ENCODE peak calls at places on chromosomes 12 and 14, in eight cellular contexts. B, U, C, I, G, F, E and S are unnamed samples.

GRCh38 chr14:40053396-40053795 is 621.2 kb upstream of the FBXO33 start:
- DNase-seq in B (no peak), U (no peak), C (no peak), I (no peak), G (no peak), F (no peak), E (no peak), S (no peak)

GRCh38 chr12:98439471-98440164 is 75.8 kb upstream of the TMPO start:
- DNase-seq in B (no peak), U (peak), C (no peak), I (no peak), G (no peak), F (no peak), E (peak), S (no peak)

GRCh38 chr14:69715725-69716482 is 51.0 kb upstream of the SRSF5 start:
- DNase-seq in B (peak), U (peak), C (no peak), I (peak), G (peak), F (peak), E (peak), S (peak)

GRCh38 chr12:6267007-6267721 is 43.3 kb upstream of the PLEKHG6 start:
- DNase-seq in B (no peak), U (peak), C (peak), I (peak), G (peak), F (no peak), E (peak), S (no peak)

GRCh38 chr14:103561381-103562134 is 899 bp downstream of the BAG5 start:
- DNase-seq in B (peak), U (peak), C (peak), I (peak), G (peak), F (no peak), E (peak), S (no peak)

GRCh38 chr14:65423986-65424385 is 11.5 kb downstream of the FUT8 start:
- DNase-seq in B (no peak), U (no peak), C (no peak), I (no peak), G (no peak), F (no peak), E (no peak), S (no peak)

GRCh38 chr14:23093993-23094665 is 807 bp downstream of the ACIN1 start:
- DNase-seq in B (no peak), U (no peak), C (no peak), I (no peak), G (peak), F (no peak), E (no peak), S (no peak)

GRCh38 chr12:108577458-108577857 is 15.1 kb downstream of the ISCU start:
- DNase-seq in B (no peak), U (no peak), C (no peak), I (no peak), G (no peak), F (no peak), E (no peak), S (no peak)

GRCh38 chr12:998020-998874 is 7.2 kb downstream of the ERC1 start:
- DNase-seq in B (no peak), U (peak), C (peak), I (no peak), G (no peak), F (no peak), E (no peak), S (no peak)

GRCh38 chr14:36066636-36067035 is 109.9 kb downstream of the PTCSC3 start:
- DNase-seq in B (no peak), U (no peak), C (no peak), I (no peak), G (peak), F (no peak), E (no peak), S (no peak)

GRCh38 chr12:53123578-53124351 is 20.5 kb downstream of the SOAT2 start:
- DNase-seq in B (no peak), U (peak), C (peak), I (no peak), G (peak), F (no peak), E (peak), S (no peak)

GRCh38 chr14:105527381-105528196 is 1.2 kb downstream of the TMEM121 start:
- DNase-seq in B (no peak), U (no peak), C (no peak), I (no peak), G (no peak), F (no peak), E (no peak), S (no peak)

GRCh38 chr14:36975834-36976233 is 196.6 kb downstream of the SLC25A21 start:
- DNase-seq in B (no peak), U (peak), C (no peak), I (peak), G (peak), F (no peak), E (no peak), S (no peak)

GRCh38 chr14:20608383-20609095 is 17.4 kb upstream of the RNASE12 start:
- DNase-seq in B (no peak), U (no peak), C (no peak), I (no peak), G (no peak), F (no peak), E (no peak), S (no peak)

GRCh38 chr14:98945611-98946570 is 326.1 kb downstream of the BCL11B start:
- DNase-seq in B (no peak), U (no peak), C (no peak), I (no peak), G (no peak), F (no peak), E (no peak), S (no peak)

GRCh38 chr12:94149781-94150482 is 1.6 kb downstream of the PLXNC1 start:
- DNase-seq in B (no peak), U (peak), C (no peak), I (no peak), G (no peak), F (no peak), E (no peak), S (peak)

GRCh38 chr12:80175307-80175930 is 76.1 kb downstream of the OTOGL start:
- DNase-seq in B (peak), U (no peak), C (no peak), I (no peak), G (peak), F (no peak), E (no peak), S (no peak)

GRCh38 chr14:35509846-35510245 is 24.1 kb upstream of the INSM2 start:
- DNase-seq in B (no peak), U (no peak), C (no peak), I (no peak), G (no peak), F (no peak), E (no peak), S (no peak)

GRCh38 chr14:60723218-60724079 is 702 bp downstream of the SIX4 start:
- DNase-seq in B (peak), U (peak), C (peak), I (peak), G (peak), F (peak), E (peak), S (peak)

GRCh38 chr12:18250313-18250916 is 10.9 kb upstream of the PIK3C2G start:
- DNase-seq in B (peak), U (peak), C (peak), I (peak), G (peak), F (no peak), E (peak), S (no peak)

GRCh38 chr14:61188196-61188595 is 92.9 kb downstream of the TMEM30B start:
- DNase-seq in B (no peak), U (no peak), C (peak), I (peak), G (no peak), F (no peak), E (peak), S (no peak)

GRCh38 chr12:121123488-121123887 is 9.2 kb upstream of the P2RX7 start:
- DNase-seq in B (no peak), U (no peak), C (no peak), I (no peak), G (no peak), F (no peak), E (no peak), S (no peak)

GRCh38 chr14:96978525-96979272 is 181.5 kb downstream of the VRK1 start:
- DNase-seq in B (no peak), U (no peak), C (no peak), I (no peak), G (no peak), F (no peak), E (no peak), S (no peak)